ENCODE peak calls at places on chromosome 13, in five cellular contexts. One of them, this sample, is unnamed.

GRCh38 chr13:70353096-70353495 is 244.8 kb upstream of the KLHL1 start:
- DNase-seq in spleen: no peak
- DNase-seq in cardiac fibroblast: no peak
- DNase-seq in GM12865: no peak
- DNase-seq in brain microvascular endothelial cell: no peak
- DNase-seq in this sample: no peak

GRCh38 chr13:51246411-51247298 is 24.5 kb downstream of the FAM124A start:
- DNase-seq in spleen: no peak
- DNase-seq in cardiac fibroblast: no peak
- DNase-seq in GM12865: no peak
- DNase-seq in brain microvascular endothelial cell: no peak
- DNase-seq in this sample: no peak

GRCh38 chr13:78102121-78102677 is 183.6 kb upstream of the EDNRB start:
- DNase-seq in spleen: no peak
- DNase-seq in cardiac fibroblast: peak
- DNase-seq in GM12865: peak
- DNase-seq in brain microvascular endothelial cell: peak
- DNase-seq in this sample: no peak

GRCh38 chr13:43864921-43865320 is 14.6 kb downstream of the CCDC122 start:
- DNase-seq in spleen: no peak
- DNase-seq in cardiac fibroblast: no peak
- DNase-seq in GM12865: no peak
- DNase-seq in brain microvascular endothelial cell: no peak
- DNase-seq in this sample: no peak

GRCh38 chr13:64293923-64294322 is 2878.3 kb upstream of the PCDH20 start:
- DNase-seq in spleen: no peak
- DNase-seq in cardiac fibroblast: peak
- DNase-seq in GM12865: no peak
- DNase-seq in brain microvascular endothelial cell: no peak
- DNase-seq in this sample: no peak

GRCh38 chr13:92716749-92717148 is 509.9 kb upstream of the GPC6 start:
- DNase-seq in spleen: no peak
- DNase-seq in cardiac fibroblast: peak
- DNase-seq in GM12865: no peak
- DNase-seq in brain microvascular endothelial cell: peak
- DNase-seq in this sample: no peak

GRCh38 chr13:22332411-22332810 is 661.5 kb downstream of the FGF9 start:
- DNase-seq in spleen: no peak
- DNase-seq in cardiac fibroblast: no peak
- DNase-seq in GM12865: no peak
- DNase-seq in brain microvascular endothelial cell: no peak
- DNase-seq in this sample: no peak

GRCh38 chr13:98664924-98665637 is 87.4 kb downstream of the SLC15A1 start:
- DNase-seq in spleen: no peak
- DNase-seq in cardiac fibroblast: peak
- DNase-seq in GM12865: no peak
- DNase-seq in brain microvascular endothelial cell: no peak
- DNase-seq in this sample: no peak

GRCh38 chr13:29175245-29175873 is 355.2 kb downstream of the MTUS2 start:
- DNase-seq in spleen: no peak
- DNase-seq in cardiac fibroblast: no peak
- DNase-seq in GM12865: no peak
- DNase-seq in brain microvascular endothelial cell: no peak
- DNase-seq in this sample: no peak

GRCh38 chr13:29174093-29174492 is 354.0 kb downstream of the MTUS2 start:
- DNase-seq in spleen: no peak
- DNase-seq in cardiac fibroblast: no peak
- DNase-seq in GM12865: no peak
- DNase-seq in brain microvascular endothelial cell: no peak
- DNase-seq in this sample: no peak

GRCh38 chr13:29165840-29166239 is 345.7 kb downstream of the MTUS2 start:
- DNase-seq in spleen: no peak
- DNase-seq in cardiac fibroblast: no peak
- DNase-seq in GM12865: peak
- DNase-seq in brain microvascular endothelial cell: no peak
- DNase-seq in this sample: no peak

GRCh38 chr13:29171244-29171643 is 351.1 kb downstream of the MTUS2 start:
- DNase-seq in spleen: no peak
- DNase-seq in cardiac fibroblast: no peak
- DNase-seq in GM12865: no peak
- DNase-seq in brain microvascular endothelial cell: no peak
- DNase-seq in this sample: no peak

DNA sequence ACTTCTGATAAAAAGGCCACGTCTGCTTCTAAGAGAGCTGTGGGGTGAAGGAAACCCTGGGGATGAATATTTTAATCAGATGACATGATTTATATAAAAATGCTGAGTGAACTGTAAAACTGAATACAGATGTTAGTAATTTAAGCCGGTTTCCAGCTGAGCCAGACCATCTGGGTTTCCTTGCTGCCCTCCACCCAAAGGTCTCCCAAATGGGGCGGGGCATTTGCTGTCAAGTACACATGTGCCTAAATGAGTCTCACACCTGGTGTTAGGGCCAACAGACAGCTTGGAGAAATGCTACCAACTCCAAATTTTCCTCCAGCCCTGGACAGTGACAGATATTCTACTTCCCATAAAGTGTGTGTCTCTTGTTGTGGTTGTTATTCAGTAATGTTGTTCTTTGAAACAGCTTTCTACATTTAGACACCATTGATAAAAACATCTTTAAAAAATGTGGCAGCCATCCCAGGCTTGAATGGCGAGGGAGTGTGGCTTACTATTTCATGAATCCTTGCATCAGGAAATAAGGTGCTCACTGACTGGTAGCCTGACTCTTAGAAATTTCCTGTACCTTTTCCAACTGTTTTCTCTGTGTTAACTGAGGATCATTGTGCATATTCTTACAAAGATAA is 350.4 kb downstream of the MTUS2 start:
- DNase-seq in spleen: no peak
- DNase-seq in cardiac fibroblast: no peak
- DNase-seq in GM12865: no peak
- DNase-seq in brain microvascular endothelial cell: no peak
- DNase-seq in this sample: no peak
- H3K4me3 ChIP-seq in spleen: no peak
- H3K4me3 ChIP-seq in cardiac fibroblast: no peak
- H3K4me3 ChIP-seq in GM12865: no peak
- H3K4me3 ChIP-seq in brain microvascular endothelial cell: no peak
- H3K4me3 ChIP-seq in this sample: no peak

GRCh38 chr13:49549289-49549688 is 36.1 kb downstream of the RCBTB1 start:
- DNase-seq in spleen: no peak
- DNase-seq in cardiac fibroblast: no peak
- DNase-seq in GM12865: no peak
- DNase-seq in brain microvascular endothelial cell: no peak
- DNase-seq in this sample: no peak
- TF ChIP-seq CTCF in spleen: no peak
- TF ChIP-seq CTCF in cardiac fibroblast: peak
- TF ChIP-seq CTCF in GM12865: no peak
- TF ChIP-seq CTCF in brain microvascular endothelial cell: peak
- TF ChIP-seq CTCF in this sample: no peak

DNA sequence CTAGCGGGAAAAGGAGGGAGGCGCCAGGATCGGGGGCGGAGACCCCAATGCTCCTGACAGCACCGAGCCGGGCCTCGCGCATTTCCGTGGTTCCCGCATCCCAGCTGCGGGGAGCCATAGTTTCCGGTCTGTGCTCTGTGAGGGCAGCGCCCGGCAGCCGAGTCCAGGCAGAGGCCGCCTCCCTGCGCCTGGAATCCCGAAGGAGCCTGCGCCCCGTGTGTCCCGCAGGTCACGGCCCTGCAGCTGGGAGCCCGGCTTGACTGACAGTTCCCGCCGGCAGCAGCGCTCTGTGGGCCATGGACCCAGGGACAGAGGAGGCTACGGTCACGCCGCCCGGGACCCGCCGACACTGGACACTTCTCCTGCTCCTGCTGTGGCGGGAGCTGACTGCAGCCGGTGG is 74.6 kb upstream of the C13orf46 start:
- DNase-seq in spleen: no peak
- DNase-seq in cardiac fibroblast: no peak
- DNase-seq in GM12865: no peak
- DNase-seq in brain microvascular endothelial cell: no peak
- DNase-seq in this sample: no peak
- H3K4me3 ChIP-seq in spleen: no peak
- H3K4me3 ChIP-seq in cardiac fibroblast: no peak
- H3K4me3 ChIP-seq in GM12865: no peak
- H3K4me3 ChIP-seq in brain microvascular endothelial cell: no peak
- H3K4me3 ChIP-seq in this sample: no peak

GRCh38 chr13:42478531-42479156 is 95.3 kb upstream of the TNFSF11 start:
- DNase-seq in spleen: no peak
- DNase-seq in cardiac fibroblast: peak
- DNase-seq in GM12865: peak
- DNase-seq in brain microvascular endothelial cell: peak
- DNase-seq in this sample: peak
- TF ChIP-seq CTCF in spleen: no peak
- TF ChIP-seq CTCF in cardiac fibroblast: peak
- TF ChIP-seq CTCF in GM12865: peak
- TF ChIP-seq CTCF in brain microvascular endothelial cell: peak
- TF ChIP-seq CTCF in this sample: peak